ENCODE peak calls at places on chromosome 5, in four cellular contexts. G is GM13976, J is left lung, V is choroid plexus epithelial cell. N is an unnamed sample.

GRCh38 chr5:38871790-38872551 is 26.2 kb downstream of the OSMR start:
- DNase-seq in V (peak), J (no peak), G (no peak), N (no peak)

GRCh38 chr5:100148239-100148638 is 386.9 kb upstream of the FAM174A start:
- DNase-seq in G (no peak), J (no peak), V (no peak), N (no peak)

GRCh38 chr5:180463916-180464602 is 30.1 kb upstream of the CNOT6 start:
- DNase-seq in V (no peak), G (no peak), J (peak), N (no peak)

GRCh38 chr5:161414896-161415295 is 131.6 kb downstream of the GABRB2 start:
- DNase-seq in G (no peak), V (no peak), J (no peak), N (no peak)

GRCh38 chr5:146283344-146283761 is 55.3 kb upstream of the POU4F3 start:
- DNase-seq in J (no peak), V (peak), G (no peak), N (no peak)

GRCh38 chr5:137022725-137023124 is 476.4 kb downstream of the SPOCK1 start:
- DNase-seq in G (no peak), V (no peak), J (no peak), N (no peak)

GRCh38 chr5:53422539-53422938 is 57.9 kb upstream of the FST start:
- DNase-seq in G (no peak), V (peak), J (no peak), N (no peak)

GRCh38 chr5:127812570-127812969 is 109.4 kb downstream of the CCDC192 start:
- DNase-seq in G (no peak), V (peak), J (no peak), N (no peak)

GRCh38 chr5:107893642-107894041 is 222.9 kb upstream of the EFNA5 start:
- DNase-seq in G (no peak), J (no peak), V (peak), N (no peak)

GRCh38 chr5:77133061-77133758 is 46.1 kb upstream of the ZBED3 start:
- DNase-seq in V (peak), J (no peak), G (no peak), N (no peak)

GRCh38 chr5:110031402-110032140 is 341.8 kb downstream of the MAN2A1 start:
- DNase-seq in G (no peak), V (no peak), J (no peak), N (no peak)

GRCh38 chr5:79229357-79230174 is 6.4 kb upstream of the JMY start:
- DNase-seq in G (peak), J (no peak), V (no peak), N (peak)

GRCh38 chr5:67196537-67197059 is at the start of gene CD180:
- DNase-seq in J (no peak), V (no peak), G (no peak), N (no peak)

GRCh38 chr5:72032769-72033168 is 74.5 kb upstream of the MAP1B start:
- DNase-seq in G (no peak), J (no peak), V (no peak), N (no peak)

GRCh38 chr5:44332360-44332971 is 56.8 kb downstream of the FGF10 start:
- DNase-seq in G (peak), V (peak), J (no peak), N (peak)

GRCh38 chr5:128053291-128053954 is 30.1 kb upstream of the SLC12A2 start:
- DNase-seq in J (no peak), G (no peak), V (peak), N (no peak)

GRCh38 chr5:38607396-38607795 is 51.0 kb upstream of the LIFR start:
- DNase-seq in V (peak), J (no peak), G (no peak), N (no peak)

GRCh38 chr5:62431735-62432617 is 19.4 kb downstream of the IPO11 start:
- DNase-seq in V (peak), J (no peak), G (no peak), N (no peak)

GRCh38 chr5:92637960-92638359 is 943.1 kb downstream of the NR2F1-AS1 start:
- DNase-seq in V (no peak), J (no peak), G (no peak), N (no peak)

GRCh38 chr5:43207601-43208000 is 15.6 kb downstream of the NIM1K start:
- DNase-seq in V (peak), J (no peak), G (no peak), N (no peak)

GRCh38 chr5:71737931-71738539 is 19.0 kb downstream of the CARTPT start:
- DNase-seq in J (no peak), V (no peak), G (no peak), N (no peak)

GRCh38 chr5:38616061-38616460 is 59.6 kb upstream of the LIFR start:
- DNase-seq in V (peak), J (no peak), G (no peak), N (no peak)

GRCh38 chr5:91128604-91129003 is 254.5 kb downstream of the ARRDC3 start:
- DNase-seq in J (no peak), G (no peak), V (no peak), N (no peak)

GRCh38 chr5:110335361-110336046 is 391.0 kb downstream of the TMEM232 start:
- DNase-seq in V (no peak), G (no peak), J (no peak), N (no peak)

GRCh38 chr5:24905123-24905522 is 260.3 kb upstream of the CDH10 start:
- DNase-seq in J (no peak), G (no peak), V (no peak), N (no peak)

GRCh38 chr5:170121321-170121720 is 15.6 kb downstream of the FOXI1 start:
- DNase-seq in G (no peak), J (no peak), V (peak), N (no peak)

DNA sequence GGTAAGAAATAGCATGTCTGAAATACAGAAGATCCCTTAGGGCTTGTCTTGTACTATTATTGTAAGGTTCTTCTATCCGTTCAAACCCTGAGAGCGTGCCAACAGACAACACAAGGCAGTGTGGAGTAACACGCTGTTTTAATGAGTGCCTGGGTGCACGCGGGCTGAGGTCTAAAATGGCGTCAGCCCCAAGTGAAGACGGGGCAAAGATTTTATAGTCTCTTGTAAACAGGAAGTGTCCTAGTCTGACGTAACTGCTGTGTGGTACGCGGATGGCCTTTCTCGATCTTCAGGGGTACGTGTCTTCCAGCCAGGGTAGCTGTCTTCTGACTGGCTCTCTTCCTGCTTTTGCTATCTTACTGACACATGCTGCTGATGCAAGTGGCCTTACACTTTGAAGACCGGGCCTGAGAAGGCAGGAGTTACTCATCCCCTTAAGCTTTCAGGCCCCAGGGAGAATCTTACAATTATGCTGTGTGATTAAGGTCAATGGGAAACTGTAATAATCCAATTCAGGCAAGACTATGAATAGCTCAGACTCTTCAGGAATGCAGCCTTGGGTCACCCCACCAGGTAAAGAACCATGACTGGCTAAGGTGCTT is 1812.0 kb upstream of the CDH9 start:
- DNase-seq in J (no peak), V (no peak), G (no peak), N (no peak)
- TF ChIP-seq CTCF in J (no peak), V (no peak), G (no peak), N (no peak)

GRCh38 chr5:168992687-168993086 is 308.3 kb downstream of the SLIT3 start:
- DNase-seq in V (no peak), G (no peak), J (no peak), N (no peak)
- TF ChIP-seq CTCF in V (no peak), G (no peak), J (no peak), N (no peak)

GRCh38 chr5:134046801-134047707 is 42.3 kb upstream of the VDAC1 start:
- DNase-seq in J (no peak), V (no peak), G (no peak), N (no peak)
- TF ChIP-seq CTCF in J (no peak), V (no peak), G (no peak), N (no peak)

GRCh38 chr5:150163547-150164059 is 3.0 kb upstream of the CDX1 start:
- DNase-seq in G (no peak), V (no peak), J (no peak), N (no peak)
- TF ChIP-seq CTCF in G (no peak), V (peak), J (no peak), N (no peak)

DNA sequence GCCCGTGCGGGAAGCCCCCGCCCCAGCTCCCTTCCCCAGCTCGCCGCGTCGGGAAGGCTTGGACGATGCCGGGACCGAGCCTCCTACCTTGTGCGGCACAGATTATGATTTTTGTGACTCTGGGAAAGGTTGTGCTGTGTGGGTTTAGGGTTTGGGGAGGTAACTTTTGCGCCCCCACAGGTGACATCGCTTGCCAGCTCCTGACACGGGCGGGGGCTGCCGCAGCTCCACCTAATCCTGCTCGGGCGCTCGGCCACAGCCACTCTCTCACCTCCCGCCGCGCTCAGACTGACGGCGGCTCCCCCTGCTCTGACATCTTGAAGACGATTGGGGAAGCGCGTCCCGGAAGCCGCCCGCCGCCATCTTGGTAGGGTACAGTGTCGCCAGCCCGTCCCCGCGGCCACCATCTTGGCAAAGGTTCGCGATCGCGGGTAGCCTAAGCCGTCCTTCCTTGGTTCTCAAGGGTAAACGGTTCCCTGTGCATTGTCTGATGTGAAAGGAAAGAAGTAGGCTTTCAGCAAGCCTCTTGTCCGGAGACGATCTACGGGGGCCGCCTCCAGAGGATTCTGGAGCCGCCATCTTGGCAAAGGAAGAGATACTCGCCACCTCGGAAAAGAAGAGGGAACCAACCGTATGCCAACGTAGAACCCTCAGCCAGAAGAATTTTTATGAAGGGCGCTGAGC is 1.7 kb upstream of the NR3C1 start:
- DNase-seq in G (peak), V (peak), J (peak), N (peak)
- TF ChIP-seq CTCF in G (peak), V (no peak), J (no peak), N (peak)

DNA sequence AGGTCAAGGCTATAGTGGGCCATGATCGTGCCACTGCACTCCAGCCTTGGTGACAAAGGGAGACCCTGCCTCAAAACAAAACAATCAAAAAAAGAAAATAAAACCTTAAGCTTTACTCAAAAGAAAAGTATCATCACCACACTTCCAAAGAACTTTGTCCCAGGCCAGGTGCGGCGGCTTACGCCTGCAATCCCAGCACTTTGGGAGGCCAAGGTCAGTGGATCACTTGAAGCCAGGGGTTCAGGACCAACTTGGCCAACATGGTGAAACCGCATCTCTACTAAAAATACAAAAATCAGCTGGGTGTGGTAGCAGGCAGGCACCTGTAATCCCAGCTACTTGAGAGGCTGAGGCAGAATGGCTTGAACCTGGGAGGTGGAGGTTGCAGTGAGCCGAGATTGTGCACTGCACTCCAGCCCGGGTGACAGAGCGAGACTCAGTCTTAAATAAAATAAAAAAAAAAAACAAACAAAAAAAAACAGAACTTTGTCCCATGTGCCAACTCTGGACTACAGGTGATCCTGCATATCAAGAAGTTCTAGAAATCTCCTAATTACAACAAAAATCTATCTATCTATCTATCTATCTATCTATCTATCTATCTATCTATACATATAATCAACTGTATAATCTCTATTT is 19.7 kb downstream of the CLINT1 start:
- DNase-seq in V (no peak), J (no peak), G (no peak), N (no peak)
- TF ChIP-seq CTCF in V (no peak), J (no peak), G (no peak), N (no peak)

GRCh38 chr5:177004961-177005360 is 1.6 kb downstream of the UIMC1 start:
- DNase-seq in J (no peak), V (no peak), G (no peak), N (no peak)

GRCh38 chr5:177003649-177004048 is 2.9 kb downstream of the UIMC1 start:
- DNase-seq in V (no peak), J (no peak), G (no peak), N (no peak)

GRCh38 chr5:177006265-177006972 is at the start of gene UIMC1:
- DNase-seq in J (peak), V (peak), G (peak), N (peak)

GRCh38 chr5:177008716-177009115 is 2.1 kb upstream of the UIMC1 start:
- DNase-seq in J (no peak), G (no peak), V (no peak), N (no peak)

GRCh38 chr5:177005619-177006264 is 837 bp downstream of the UIMC1 start:
- DNase-seq in G (peak), J (peak), V (peak), N (peak)
- TF ChIP-seq CTCF in G (peak), J (peak), V (peak), N (peak)

DNA sequence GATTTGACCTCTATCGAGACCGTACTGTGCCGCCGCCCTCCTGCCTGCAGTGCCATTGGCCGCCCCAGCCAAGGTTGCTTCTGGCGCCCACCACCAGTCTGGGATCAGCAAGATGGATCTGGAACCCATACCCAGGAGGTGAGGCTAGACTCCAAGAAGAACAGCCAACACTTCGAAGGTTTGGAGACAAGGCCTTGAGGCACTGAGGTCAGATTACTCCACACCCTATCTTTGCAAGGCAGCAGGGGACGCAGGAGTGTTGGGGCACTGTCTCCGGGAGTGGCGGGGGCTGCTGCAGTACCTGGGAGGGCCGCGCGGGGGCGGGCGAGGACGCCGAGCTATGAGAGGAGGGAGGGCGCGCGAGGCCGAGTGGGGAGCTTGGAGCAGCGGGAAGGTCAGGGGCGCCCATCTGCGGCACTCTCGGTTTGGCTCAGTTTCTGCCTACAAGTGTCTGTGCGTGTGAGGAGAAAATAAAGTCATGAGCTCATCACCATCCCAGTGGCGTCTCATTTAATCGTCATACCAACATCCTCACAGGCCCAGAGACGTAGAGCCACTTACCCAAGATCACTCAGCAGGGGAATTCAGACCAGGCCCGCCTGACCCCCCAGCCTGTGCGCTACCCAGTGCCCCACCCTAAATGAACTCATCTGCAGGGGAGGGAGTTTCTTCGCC is 20.5 kb upstream of the PSD2 start:
- DNase-seq in V (peak), G (peak), J (peak), N (peak)
- TF ChIP-seq CTCF in V (peak), G (peak), J (peak), N (peak)